ENCODE peak calls at places on chromosomes 5 and 9, in ten cellular contexts. One of them, this sample, is unnamed.

GRCh38 chr5:171773106-171773505 is 12.5 kb upstream of the SMIM23 start:
- DNase-seq in adrenal gland: no peak
- DNase-seq in OCI-LY7: no peak
- DNase-seq in lower leg skin: no peak
- DNase-seq in left ventricle myocardium inferior: no peak
- DNase-seq in naive thymus-derived CD4-positive, alpha-beta T cell: no peak
- DNase-seq in right atrium auricular region: no peak
- DNase-seq in fibroblast of the aortic adventitia: no peak
- DNase-seq in AG04449: no peak
- DNase-seq in mucosa of descending colon: no peak
- DNase-seq in this sample: no peak

GRCh38 chr9:110146371-110146770 is 61.6 kb downstream of the C9orf152 start:
- DNase-seq in naive thymus-derived CD4-positive, alpha-beta T cell: no peak
- DNase-seq in lower leg skin: no peak
- DNase-seq in adrenal gland: no peak
- DNase-seq in OCI-LY7: peak
- DNase-seq in right atrium auricular region: no peak
- DNase-seq in left ventricle myocardium inferior: no peak
- DNase-seq in mucosa of descending colon: no peak
- DNase-seq in fibroblast of the aortic adventitia: no peak
- DNase-seq in AG04449: no peak
- DNase-seq in this sample: no peak

GRCh38 chr5:14588758-14589543 is 7.4 kb downstream of the OTULINL start:
- DNase-seq in mucosa of descending colon: no peak
- DNase-seq in AG04449: no peak
- DNase-seq in adrenal gland: no peak
- DNase-seq in naive thymus-derived CD4-positive, alpha-beta T cell: no peak
- DNase-seq in right atrium auricular region: no peak
- DNase-seq in left ventricle myocardium inferior: no peak
- DNase-seq in lower leg skin: no peak
- DNase-seq in OCI-LY7: no peak
- DNase-seq in fibroblast of the aortic adventitia: no peak
- DNase-seq in this sample: no peak

GRCh38 chr5:179874136-179874535 is 15.5 kb upstream of the MRNIP start:
- DNase-seq in OCI-LY7: no peak
- DNase-seq in naive thymus-derived CD4-positive, alpha-beta T cell: no peak
- DNase-seq in AG04449: no peak
- DNase-seq in mucosa of descending colon: no peak
- DNase-seq in adrenal gland: no peak
- DNase-seq in fibroblast of the aortic adventitia: no peak
- DNase-seq in lower leg skin: no peak
- DNase-seq in left ventricle myocardium inferior: no peak
- DNase-seq in right atrium auricular region: no peak
- DNase-seq in this sample: no peak

GRCh38 chr9:121354141-121354540 is 15.9 kb downstream of the STOM start:
- DNase-seq in adrenal gland: peak
- DNase-seq in left ventricle myocardium inferior: no peak
- DNase-seq in AG04449: no peak
- DNase-seq in right atrium auricular region: no peak
- DNase-seq in mucosa of descending colon: peak
- DNase-seq in fibroblast of the aortic adventitia: peak
- DNase-seq in naive thymus-derived CD4-positive, alpha-beta T cell: no peak
- DNase-seq in OCI-LY7: no peak
- DNase-seq in lower leg skin: no peak
- DNase-seq in this sample: no peak

GRCh38 chr9:1173211-1173610 is 123.1 kb downstream of the DMRT2 start:
- DNase-seq in right atrium auricular region: no peak
- DNase-seq in lower leg skin: no peak
- DNase-seq in mucosa of descending colon: peak
- DNase-seq in AG04449: no peak
- DNase-seq in naive thymus-derived CD4-positive, alpha-beta T cell: no peak
- DNase-seq in OCI-LY7: no peak
- DNase-seq in fibroblast of the aortic adventitia: no peak
- DNase-seq in left ventricle myocardium inferior: no peak
- DNase-seq in adrenal gland: no peak
- DNase-seq in this sample: no peak

GRCh38 chr5:149830579-149830978 is 100.5 kb downstream of the PPARGC1B start:
- DNase-seq in fibroblast of the aortic adventitia: no peak
- DNase-seq in OCI-LY7: no peak
- DNase-seq in right atrium auricular region: no peak
- DNase-seq in adrenal gland: no peak
- DNase-seq in left ventricle myocardium inferior: no peak
- DNase-seq in mucosa of descending colon: no peak
- DNase-seq in AG04449: no peak
- DNase-seq in lower leg skin: no peak
- DNase-seq in naive thymus-derived CD4-positive, alpha-beta T cell: no peak
- DNase-seq in this sample: no peak

GRCh38 chr5:149719666-149720065 is 10.4 kb upstream of the PPARGC1B start:
- DNase-seq in naive thymus-derived CD4-positive, alpha-beta T cell: no peak
- DNase-seq in OCI-LY7: no peak
- DNase-seq in lower leg skin: no peak
- DNase-seq in fibroblast of the aortic adventitia: peak
- DNase-seq in left ventricle myocardium inferior: no peak
- DNase-seq in mucosa of descending colon: peak
- DNase-seq in AG04449: no peak
- DNase-seq in adrenal gland: no peak
- DNase-seq in right atrium auricular region: no peak
- DNase-seq in this sample: no peak

GRCh38 chr9:136138566-136138965 is 19.9 kb upstream of the TMEM250 start:
- DNase-seq in AG04449: no peak
- DNase-seq in right atrium auricular region: no peak
- DNase-seq in fibroblast of the aortic adventitia: no peak
- DNase-seq in OCI-LY7: peak
- DNase-seq in lower leg skin: no peak
- DNase-seq in left ventricle myocardium inferior: no peak
- DNase-seq in adrenal gland: no peak
- DNase-seq in mucosa of descending colon: peak
- DNase-seq in naive thymus-derived CD4-positive, alpha-beta T cell: no peak
- DNase-seq in this sample: no peak

GRCh38 chr5:74017112-74017511 is 391.1 kb downstream of the ARHGEF28 start:
- DNase-seq in right atrium auricular region: no peak
- DNase-seq in AG04449: no peak
- DNase-seq in mucosa of descending colon: no peak
- DNase-seq in lower leg skin: no peak
- DNase-seq in adrenal gland: no peak
- DNase-seq in OCI-LY7: no peak
- DNase-seq in left ventricle myocardium inferior: no peak
- DNase-seq in naive thymus-derived CD4-positive, alpha-beta T cell: no peak
- DNase-seq in fibroblast of the aortic adventitia: no peak
- DNase-seq in this sample: no peak

GRCh38 chr5:10351199-10351881 is 2.2 kb upstream of the MARCHF6 start:
- DNase-seq in mucosa of descending colon: no peak
- DNase-seq in right atrium auricular region: peak
- DNase-seq in adrenal gland: no peak
- DNase-seq in lower leg skin: no peak
- DNase-seq in naive thymus-derived CD4-positive, alpha-beta T cell: no peak
- DNase-seq in fibroblast of the aortic adventitia: peak
- DNase-seq in left ventricle myocardium inferior: no peak
- DNase-seq in OCI-LY7: no peak
- DNase-seq in AG04449: no peak
- DNase-seq in this sample: peak

GRCh38 chr5:10353241-10354047 is at the start of gene MARCHF6:
- DNase-seq in adrenal gland: peak
- DNase-seq in right atrium auricular region: peak
- DNase-seq in naive thymus-derived CD4-positive, alpha-beta T cell: peak
- DNase-seq in left ventricle myocardium inferior: peak
- DNase-seq in AG04449: no peak
- DNase-seq in OCI-LY7: peak
- DNase-seq in fibroblast of the aortic adventitia: peak
- DNase-seq in lower leg skin: peak
- DNase-seq in mucosa of descending colon: peak
- DNase-seq in this sample: peak

GRCh38 chr5:10352404-10353240 is 873 bp upstream of the MARCHF6 start:
- DNase-seq in mucosa of descending colon: no peak
- DNase-seq in adrenal gland: no peak
- DNase-seq in lower leg skin: no peak
- DNase-seq in naive thymus-derived CD4-positive, alpha-beta T cell: no peak
- DNase-seq in left ventricle myocardium inferior: no peak
- DNase-seq in right atrium auricular region: no peak
- DNase-seq in fibroblast of the aortic adventitia: peak
- DNase-seq in OCI-LY7: peak
- DNase-seq in AG04449: no peak
- DNase-seq in this sample: no peak

GRCh38 chr5:10354048-10354872 is 765 bp downstream of the MARCHF6 start:
- DNase-seq in left ventricle myocardium inferior: peak
- DNase-seq in AG04449: no peak
- DNase-seq in lower leg skin: no peak
- DNase-seq in fibroblast of the aortic adventitia: peak
- DNase-seq in OCI-LY7: peak
- DNase-seq in naive thymus-derived CD4-positive, alpha-beta T cell: peak
- DNase-seq in mucosa of descending colon: peak
- DNase-seq in right atrium auricular region: peak
- DNase-seq in adrenal gland: peak
- DNase-seq in this sample: no peak

GRCh38 chr5:10351882-10352395 is 1.6 kb upstream of the MARCHF6 start:
- DNase-seq in fibroblast of the aortic adventitia: no peak
- DNase-seq in naive thymus-derived CD4-positive, alpha-beta T cell: no peak
- DNase-seq in OCI-LY7: no peak
- DNase-seq in lower leg skin: no peak
- DNase-seq in AG04449: no peak
- DNase-seq in adrenal gland: no peak
- DNase-seq in mucosa of descending colon: no peak
- DNase-seq in left ventricle myocardium inferior: no peak
- DNase-seq in right atrium auricular region: peak
- DNase-seq in this sample: no peak
- H3K4me3 ChIP-seq in fibroblast of the aortic adventitia: no peak
- H3K4me3 ChIP-seq in naive thymus-derived CD4-positive, alpha-beta T cell: no peak
- H3K4me3 ChIP-seq in OCI-LY7: peak
- H3K4me3 ChIP-seq in lower leg skin: no peak
- H3K4me3 ChIP-seq in AG04449: no peak
- H3K4me3 ChIP-seq in adrenal gland: no peak
- H3K4me3 ChIP-seq in mucosa of descending colon: no peak
- H3K4me3 ChIP-seq in left ventricle myocardium inferior: peak
- H3K4me3 ChIP-seq in right atrium auricular region: no peak
- H3K4me3 ChIP-seq in this sample: no peak

DNA sequence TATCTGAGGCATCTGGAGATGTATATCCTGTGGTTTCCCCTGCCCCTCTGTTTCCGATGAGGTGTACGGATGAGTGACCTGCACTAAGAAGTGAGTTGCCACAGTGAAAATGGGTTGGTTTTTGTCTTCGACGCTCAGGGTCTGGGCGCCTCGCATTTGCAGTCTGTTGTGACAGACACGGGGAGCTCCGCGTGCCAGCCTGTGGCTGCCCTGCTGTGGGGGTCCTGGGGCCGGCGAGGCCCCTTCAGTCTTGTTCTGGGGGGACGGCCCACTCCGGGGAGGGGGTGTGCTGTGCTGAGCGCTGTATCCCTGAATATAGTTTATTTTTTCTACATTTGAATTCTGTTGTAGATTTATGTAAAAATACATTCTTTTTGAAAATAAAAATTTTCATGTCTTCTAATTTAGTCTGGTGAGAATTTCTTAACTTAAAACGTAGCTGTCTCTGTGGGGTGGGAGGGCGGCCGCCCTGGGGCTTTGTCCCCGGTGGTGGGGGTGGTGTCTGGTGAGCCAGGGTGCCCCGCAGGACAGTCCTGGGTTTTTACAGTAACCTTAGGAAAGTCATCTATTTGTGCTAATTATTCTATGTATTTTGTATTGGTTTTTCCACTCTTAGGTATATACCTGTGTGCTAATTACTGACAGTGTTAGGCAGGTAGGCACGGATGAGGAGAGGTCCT is 4.7 kb downstream of the RNU6ATAC start:
- DNase-seq in AG04449: no peak
- DNase-seq in mucosa of descending colon: no peak
- DNase-seq in right atrium auricular region: no peak
- DNase-seq in OCI-LY7: no peak
- DNase-seq in fibroblast of the aortic adventitia: no peak
- DNase-seq in left ventricle myocardium inferior: no peak
- DNase-seq in adrenal gland: no peak
- DNase-seq in naive thymus-derived CD4-positive, alpha-beta T cell: no peak
- DNase-seq in lower leg skin: no peak
- DNase-seq in this sample: no peak
- H3K4me3 ChIP-seq in AG04449: no peak
- H3K4me3 ChIP-seq in mucosa of descending colon: no peak
- H3K4me3 ChIP-seq in right atrium auricular region: no peak
- H3K4me3 ChIP-seq in OCI-LY7: no peak
- H3K4me3 ChIP-seq in fibroblast of the aortic adventitia: no peak
- H3K4me3 ChIP-seq in left ventricle myocardium inferior: no peak
- H3K4me3 ChIP-seq in adrenal gland: no peak
- H3K4me3 ChIP-seq in naive thymus-derived CD4-positive, alpha-beta T cell: no peak
- H3K4me3 ChIP-seq in lower leg skin: no peak
- H3K4me3 ChIP-seq in this sample: no peak

GRCh38 chr9:127884427-127884911 is 7.0 kb upstream of the AK1 start:
- DNase-seq in fibroblast of the aortic adventitia: no peak
- DNase-seq in AG04449: no peak
- DNase-seq in right atrium auricular region: no peak
- DNase-seq in naive thymus-derived CD4-positive, alpha-beta T cell: no peak
- DNase-seq in OCI-LY7: no peak
- DNase-seq in lower leg skin: peak
- DNase-seq in left ventricle myocardium inferior: peak
- DNase-seq in mucosa of descending colon: no peak
- DNase-seq in adrenal gland: peak
- DNase-seq in this sample: no peak

GRCh38 chr9:127884976-127885490 is 7.6 kb upstream of the AK1 start:
- DNase-seq in adrenal gland: no peak
- DNase-seq in naive thymus-derived CD4-positive, alpha-beta T cell: no peak
- DNase-seq in right atrium auricular region: no peak
- DNase-seq in lower leg skin: no peak
- DNase-seq in left ventricle myocardium inferior: no peak
- DNase-seq in mucosa of descending colon: no peak
- DNase-seq in AG04449: no peak
- DNase-seq in fibroblast of the aortic adventitia: no peak
- DNase-seq in OCI-LY7: no peak
- DNase-seq in this sample: no peak

GRCh38 chr9:127883959-127884358 is 6.5 kb upstream of the AK1 start:
- DNase-seq in lower leg skin: no peak
- DNase-seq in right atrium auricular region: no peak
- DNase-seq in mucosa of descending colon: no peak
- DNase-seq in fibroblast of the aortic adventitia: no peak
- DNase-seq in OCI-LY7: no peak
- DNase-seq in adrenal gland: no peak
- DNase-seq in AG04449: no peak
- DNase-seq in left ventricle myocardium inferior: no peak
- DNase-seq in naive thymus-derived CD4-positive, alpha-beta T cell: no peak
- DNase-seq in this sample: no peak

GRCh38 chr9:127886401-127886972 is 9.0 kb upstream of the AK1 start:
- DNase-seq in lower leg skin: no peak
- DNase-seq in adrenal gland: no peak
- DNase-seq in left ventricle myocardium inferior: no peak
- DNase-seq in naive thymus-derived CD4-positive, alpha-beta T cell: no peak
- DNase-seq in AG04449: no peak
- DNase-seq in mucosa of descending colon: no peak
- DNase-seq in OCI-LY7: no peak
- DNase-seq in right atrium auricular region: no peak
- DNase-seq in fibroblast of the aortic adventitia: no peak
- DNase-seq in this sample: no peak

GRCh38 chr9:127885508-127886281 is 8.2 kb upstream of the AK1 start:
- DNase-seq in lower leg skin: no peak
- DNase-seq in adrenal gland: no peak
- DNase-seq in AG04449: no peak
- DNase-seq in left ventricle myocardium inferior: no peak
- DNase-seq in OCI-LY7: no peak
- DNase-seq in fibroblast of the aortic adventitia: no peak
- DNase-seq in mucosa of descending colon: no peak
- DNase-seq in right atrium auricular region: no peak
- DNase-seq in naive thymus-derived CD4-positive, alpha-beta T cell: no peak
- DNase-seq in this sample: no peak
- H3K4me3 ChIP-seq in lower leg skin: no peak
- H3K4me3 ChIP-seq in adrenal gland: no peak
- H3K4me3 ChIP-seq in AG04449: no peak
- H3K4me3 ChIP-seq in left ventricle myocardium inferior: no peak
- H3K4me3 ChIP-seq in OCI-LY7: no peak
- H3K4me3 ChIP-seq in fibroblast of the aortic adventitia: no peak
- H3K4me3 ChIP-seq in mucosa of descending colon: no peak
- H3K4me3 ChIP-seq in right atrium auricular region: no peak
- H3K4me3 ChIP-seq in naive thymus-derived CD4-positive, alpha-beta T cell: no peak
- H3K4me3 ChIP-seq in this sample: no peak

GRCh38 chr9:74499111-74499601 is 2.0 kb downstream of the RORB start:
- DNase-seq in left ventricle myocardium inferior: no peak
- DNase-seq in fibroblast of the aortic adventitia: no peak
- DNase-seq in adrenal gland: peak
- DNase-seq in lower leg skin: no peak
- DNase-seq in right atrium auricular region: no peak
- DNase-seq in naive thymus-derived CD4-positive, alpha-beta T cell: no peak
- DNase-seq in AG04449: no peak
- DNase-seq in mucosa of descending colon: no peak
- DNase-seq in OCI-LY7: no peak
- DNase-seq in this sample: no peak
- H3K4me3 ChIP-seq in left ventricle myocardium inferior: peak
- H3K4me3 ChIP-seq in fibroblast of the aortic adventitia: no peak
- H3K4me3 ChIP-seq in adrenal gland: no peak
- H3K4me3 ChIP-seq in lower leg skin: no peak
- H3K4me3 ChIP-seq in right atrium auricular region: peak
- H3K4me3 ChIP-seq in naive thymus-derived CD4-positive, alpha-beta T cell: no peak
- H3K4me3 ChIP-seq in AG04449: no peak
- H3K4me3 ChIP-seq in mucosa of descending colon: no peak
- H3K4me3 ChIP-seq in OCI-LY7: no peak
- H3K4me3 ChIP-seq in this sample: no peak